ENCODE peak calls at places on chromosomes 16 and 17, in seven cellular contexts. W is lung; S is breast epithelium; L is CD8-positive, alpha-beta T cell; M is adipocyte; H is neuronal stem cell; O is fibroblast of lung. F is an unnamed sample.
A peak's percentile ranks its signal among the peaks of the same experiment; 100 is the strongest.

GRCh38 chr17:39722965-39723848 is 7.1 kb downstream of the MIEN1 start:
- DNase-seq in L (no peak), O (no peak), W (no peak), H (no peak), M (no peak), S (no peak), F (peak; percentile 93)

GRCh38 chr16:84458606-84459516 is 45.6 kb downstream of the MEAK7 start:
- DNase-seq in L (no peak), H (no peak), S (no peak), O (no peak), W (no peak), M (no peak), F (no peak)

GRCh38 chr17:79951361-79952264 is 84.1 kb downstream of the TBC1D16 start:
- DNase-seq in M (peak; percentile 57), L (no peak), O (peak; percentile 94), S (no peak), H (no peak), W (peak; percentile 64), F (peak; percentile 72)

GRCh38 chr17:81434079-81434478 is 38.8 kb downstream of the BAHCC1 start:
- DNase-seq in O (peak; percentile 39), H (no peak), S (no peak), W (no peak), L (no peak), M (peak; percentile 40), F (no peak)

GRCh38 chr17:52026075-52026474 is 132.4 kb downstream of the CA10 start:
- DNase-seq in W (no peak), S (no peak), O (no peak), M (no peak), L (no peak), H (no peak), F (no peak)

GRCh38 chr17:81733507-81734404 is 21.7 kb downstream of the SLC25A10 start:
- DNase-seq in L (no peak), S (peak; percentile 73), H (peak; percentile 56), W (peak; percentile 84), O (peak; percentile 43), M (peak; percentile 90), F (peak; percentile 99)

GRCh38 chr17:1653735-1654134 is 4.1 kb upstream of the RILP start:
- DNase-seq in L (no peak), H (no peak), M (no peak), S (no peak), O (no peak), W (no peak), F (no peak)

GRCh38 chr17:15971108-15971507 is 26.2 kb downstream of the ADORA2B start:
- DNase-seq in S (no peak), L (no peak), H (no peak), O (no peak), W (no peak), M (no peak), F (no peak)

GRCh38 chr17:76153640-76154039 is 12.6 kb upstream of the FOXJ1 start:
- DNase-seq in L (no peak), M (peak; percentile 9), H (no peak), S (no peak), W (no peak), O (peak; percentile 7), F (peak; percentile 85)

GRCh38 chr17:62680541-62681052 is 53.1 kb downstream of the MRC2 start:
- DNase-seq in S (peak; percentile 54), O (no peak), H (no peak), M (no peak), L (no peak), W (no peak), F (peak; percentile 61)

GRCh38 chr16:4477966-4478365 is 1.8 kb downstream of the HMOX2 start:
- DNase-seq in H (no peak), O (peak; percentile 75), W (no peak), M (peak; percentile 71), S (no peak), L (no peak), F (peak; percentile 71)

GRCh38 chr17:31491794-31492171 is 100.3 kb downstream of the RAB11FIP4 start:
- DNase-seq in W (no peak), S (no peak), L (no peak), H (no peak), M (no peak), O (no peak), F (no peak)

GRCh38 chr16:71781741-71782140 is 26.9 kb downstream of the AP1G1 start:
- DNase-seq in M (peak; percentile 8), O (peak; percentile 72), H (no peak), L (no peak), W (no peak), S (no peak), F (no peak)

GRCh38 chr16:15650698-15651161 is 685 bp downstream of the NDE1 start:
- DNase-seq in M (peak; percentile 71), H (peak; percentile 20), W (no peak), O (peak; percentile 40), S (no peak), L (no peak), F (peak; percentile 72)

GRCh38 chr16:24838554-24839266 is 7.1 kb upstream of the SLC5A11 start:
- DNase-seq in M (peak; percentile 65), W (no peak), H (no peak), S (no peak), L (no peak), O (peak; percentile 73), F (no peak)

GRCh38 chr17:10631048-10631700 is 25.9 kb downstream of the MYH3 start:
- DNase-seq in M (peak; percentile 54), S (no peak), W (no peak), O (no peak), L (no peak), H (no peak), F (peak; percentile 77)

GRCh38 chr16:57422026-57422944 is 17.7 kb downstream of the CCL17 start:
- DNase-seq in S (no peak), W (no peak), M (peak; percentile 88), H (no peak), L (no peak), O (peak; percentile 47), F (peak; percentile 71)

GRCh38 chr16:26666486-26666885 is 400.2 kb upstream of the C16orf82 start:
- DNase-seq in W (no peak), L (no peak), H (no peak), O (no peak), S (no peak), M (no peak), F (no peak)

DNA sequence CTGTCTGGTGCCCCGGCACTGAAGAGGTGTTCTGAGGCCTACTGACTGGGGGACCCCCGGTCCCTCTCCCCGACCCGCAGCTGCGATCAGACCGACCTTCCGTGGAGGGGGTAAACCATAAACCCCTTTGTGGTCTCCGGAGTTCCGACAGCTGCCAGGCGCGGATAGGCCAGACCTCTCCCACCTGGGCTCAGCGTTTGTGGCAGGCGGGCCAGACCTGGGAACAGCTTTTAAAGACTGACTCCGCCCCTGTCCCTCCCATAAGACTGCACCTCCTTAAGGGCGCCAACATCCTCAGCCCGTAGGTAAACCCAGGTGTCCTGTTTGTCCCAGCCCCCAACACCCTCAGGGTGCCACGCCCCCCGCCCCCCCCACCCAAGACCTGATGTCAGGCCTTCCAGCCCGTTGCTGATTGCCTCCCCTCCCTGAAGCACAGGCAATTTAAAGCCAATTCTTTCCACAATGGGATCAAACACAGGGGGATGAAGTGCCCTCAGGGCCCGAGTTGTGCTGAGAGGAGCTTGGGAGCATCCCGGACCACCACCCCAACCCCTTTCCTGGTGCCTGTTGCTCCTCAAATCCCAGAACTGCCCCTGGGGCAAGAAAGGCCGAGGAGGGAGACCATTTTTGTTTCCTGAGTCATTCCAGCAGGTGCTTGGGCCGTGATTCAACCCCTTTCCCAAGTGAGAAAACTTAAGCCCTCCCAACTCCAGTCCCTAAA is at the start of gene SOX15:
- DNase-seq in W (no peak), S (no peak), L (no peak), O (peak; percentile 59), M (no peak), H (no peak), F (peak; percentile 82)
- H3K4me3 ChIP-seq in W (no peak within 1 kb of the TSS), S (peak within 1 kb of the TSS; percentile 79), L (no peak within 1 kb of the TSS), O (peak within 1 kb of the TSS; percentile 26), M (no peak within 1 kb of the TSS), H (peak within 1 kb of the TSS; percentile 37), F (peak within 1 kb of the TSS; percentile 76)

DNA sequence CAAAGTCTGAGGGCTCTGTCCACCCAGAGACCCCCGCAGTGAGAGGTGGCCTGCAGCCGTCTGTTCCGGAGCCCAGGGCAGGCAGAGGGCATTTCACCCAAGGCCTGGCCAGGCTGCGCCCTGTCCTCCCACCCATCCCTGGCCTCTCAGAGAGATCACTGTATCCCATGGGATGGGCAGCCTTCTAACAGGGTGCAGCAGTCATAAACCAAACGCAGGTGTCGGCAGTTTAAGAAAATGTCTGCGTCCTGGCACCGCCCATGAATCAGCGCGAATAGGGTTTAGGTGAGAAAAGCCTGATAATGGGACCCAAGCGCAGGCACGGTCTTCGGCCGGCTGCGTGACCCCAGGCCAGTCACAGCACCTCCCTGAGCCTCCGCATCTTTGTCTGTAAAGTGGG is 5.4 kb downstream of the CYBA start:
- DNase-seq in M (no peak), L (no peak), W (no peak), H (no peak), S (no peak), O (no peak), F (no peak)
- H3K36me3 ChIP-seq in M (no peaks in the 10 kb centered on the region), L (peaks cover 9% of the 10 kb centered on the region), W (no peaks in the 10 kb centered on the region), H (no peaks in the 10 kb centered on the region), S (no peaks in the 10 kb centered on the region), O (no peaks in the 10 kb centered on the region), F (no peaks in the 10 kb centered on the region)

GRCh38 chr16:31134625-31135534 is 647 bp downstream of the PRSS8 start:
- DNase-seq in W (peak; percentile 64), M (no peak), O (no peak), S (peak; percentile 70), H (no peak), L (no peak), F (peak; percentile 90)
- H3K4me3 ChIP-seq in W (peak overlapping the region; percentile 38), M (no peak overlapping the region), O (no peak overlapping the region), S (peak overlapping the region; percentile 73), H (peak overlapping the region; percentile 26), L (no peak overlapping the region), F (peak overlapping the region; percentile 81)

GRCh38 chr16:2708290-2708639 is 11.8 kb downstream of the PRSS27 start:
- DNase-seq in H (no peak), O (no peak), S (no peak), L (no peak), W (no peak), M (no peak), F (no peak)

GRCh38 chr16:2706085-2706484 is 13.9 kb downstream of the PRSS27 start:
- DNase-seq in H (no peak), O (no peak), S (no peak), L (no peak), W (no peak), M (no peak), F (no peak)

GRCh38 chr16:2707368-2708289 is 12.4 kb downstream of the PRSS27 start:
- DNase-seq in M (no peak), L (no peak), H (no peak), O (no peak), S (no peak), W (no peak), F (no peak)

GRCh38 chr16:2705351-2705750 is 14.7 kb downstream of the PRSS27 start:
- DNase-seq in H (no peak), O (no peak), L (no peak), W (no peak), M (no peak), S (no peak), F (no peak)

DNA sequence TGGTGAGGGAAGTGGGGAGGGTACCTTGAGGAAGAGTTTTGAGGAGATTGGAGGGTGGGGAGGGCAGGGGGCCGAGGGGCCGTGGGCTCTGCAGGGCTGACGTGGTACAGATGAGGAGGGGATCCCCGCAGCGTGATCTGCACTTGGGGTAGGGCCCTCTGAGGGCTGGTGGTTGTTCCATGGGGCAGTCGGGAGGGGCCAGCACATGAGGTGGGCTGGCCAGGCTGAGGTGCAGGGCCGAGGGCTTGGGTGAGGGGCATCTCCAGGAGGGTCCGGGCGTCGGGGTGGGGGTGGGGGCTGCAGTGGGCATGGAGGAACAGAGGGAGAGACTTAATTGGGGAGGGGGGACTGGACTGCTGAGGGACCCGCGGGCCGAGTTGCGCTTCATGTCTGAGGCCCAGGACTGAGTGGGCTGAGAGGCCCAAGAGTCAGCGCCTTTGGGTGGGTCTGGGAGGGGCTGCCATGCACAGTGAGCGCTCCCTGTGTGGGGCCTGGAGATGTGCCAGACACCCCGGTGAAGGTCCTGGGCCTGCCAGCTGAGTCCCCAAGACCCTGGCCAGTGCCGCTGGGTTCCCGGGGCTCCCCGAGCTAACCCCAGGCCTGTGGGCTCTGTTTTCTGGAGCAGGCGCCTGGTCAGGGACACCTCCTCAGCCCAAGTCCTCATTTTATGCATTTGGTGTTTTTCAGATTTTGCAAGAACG is 13.3 kb downstream of the PRSS27 start:
- DNase-seq in S (no peak), W (no peak), H (no peak), L (no peak), M (no peak), O (no peak), F (no peak)
- H3K36me3 ChIP-seq in S (peaks cover 13% of the 10 kb centered on the region), W (peaks cover 9% of the 10 kb centered on the region), H (peaks cover 48% of the 10 kb centered on the region), L (peaks cover 24% of the 10 kb centered on the region), M (peaks cover 56% of the 10 kb centered on the region), O (peaks cover 10% of the 10 kb centered on the region), F (peaks cover 9% of the 10 kb centered on the region)